ENCODE peak calls at places on chromosomes 16 and 17, in ten cellular contexts. X, E, O, T, H, L, N, W, Q and I are unnamed samples.

GRCh38 chr17:18182978-18183333 is 672 bp upstream of the ALKBH5 start:
- DNase-seq in X (peak; percentile 93), E (peak; percentile 92), O (peak; percentile 47), T (peak; percentile 91), H (peak; percentile 87), L (peak; percentile 90), N (peak; percentile 82), W (no peak), Q (peak; percentile 77), I (no peak)

GRCh38 chr16:28131210-28131609 is 67.7 kb upstream of the GSG1L start:
- DNase-seq in X (no peak), E (no peak), O (no peak), T (no peak), H (no peak), L (no peak), N (no peak), W (no peak), Q (no peak), I (no peak)

GRCh38 chr17:1724869-1725641 is 551 bp downstream of the WDR81 start:
- DNase-seq in X (peak; percentile 58), E (peak; percentile 80), O (no peak), T (peak; percentile 28), H (no peak), L (no peak), N (no peak), W (peak; percentile 64), Q (no peak), I (no peak)

GRCh38 chr17:39183766-39184165 is 13.7 kb downstream of the CACNB1 start:
- DNase-seq in X (no peak), E (no peak), O (no peak), T (no peak), H (no peak), L (no peak), N (no peak), W (no peak), Q (no peak), I (no peak)

GRCh38 chr16:81530296-81530721 is 85.7 kb downstream of the CMIP start:
- DNase-seq in X (no peak), E (peak; percentile 23), O (no peak), T (no peak), H (no peak), L (no peak), N (no peak), W (no peak), Q (no peak), I (no peak)

GRCh38 chr17:44878627-44879221 is 20.5 kb downstream of the EFTUD2 start:
- DNase-seq in X (no peak), E (no peak), O (no peak), T (peak; percentile 26), H (peak; percentile 80), L (no peak), N (no peak), W (peak; percentile 52), Q (no peak), I (no peak)

GRCh38 chr16:31128711-31129567 is 6.6 kb downstream of the PRSS8 start:
- DNase-seq in X (peak; percentile 60), E (peak; percentile 77), O (no peak), T (no peak), H (no peak), L (peak; percentile 84), N (peak; percentile 79), W (no peak), Q (no peak), I (no peak)

GRCh38 chr17:17913695-17914332 is 58.4 kb downstream of the TOM1L2 start:
- DNase-seq in X (peak; percentile 73), E (no peak), O (peak; percentile 79), T (peak; percentile 93), H (peak; percentile 97), L (peak; percentile 72), N (peak; percentile 88), W (peak; percentile 37), Q (peak; percentile 36), I (no peak)

GRCh38 chr17:57697891-57698708 is 47.0 kb downstream of the CCDC182 start:
- DNase-seq in X (no peak), E (no peak), O (no peak), T (no peak), H (no peak), L (peak; percentile 13), N (no peak), W (peak; percentile 62), Q (no peak), I (no peak)

GRCh38 chr16:27700596-27700995 is 150.7 kb downstream of the KATNIP start:
- DNase-seq in X (peak; percentile 60), E (peak; percentile 14), O (no peak), T (no peak), H (no peak), L (no peak), N (no peak), W (no peak), Q (no peak), I (no peak)

GRCh38 chr16:28292731-28293588 is 635 bp downstream of the SBK1 start:
- DNase-seq in X (no peak), E (peak; percentile 80), O (no peak), T (peak; percentile 38), H (no peak), L (no peak), N (peak; percentile 11), W (peak; percentile 88), Q (no peak), I (no peak)

GRCh38 chr17:57599271-57600045 is 145.6 kb downstream of the CCDC182 start:
- DNase-seq in X (no peak), E (no peak), O (no peak), T (no peak), H (no peak), L (no peak), N (no peak), W (no peak), Q (peak; percentile 27), I (no peak)

GRCh38 chr17:31580331-31581021 is 189.0 kb downstream of the RAB11FIP4 start:
- DNase-seq in X (no peak), E (no peak), O (no peak), T (no peak), H (no peak), L (peak; percentile 48), N (no peak), W (no peak), Q (no peak), I (no peak)
- H3K4me3 ChIP-seq in X (peak overlapping the region; percentile 31), E (no peak overlapping the region), O (no peak overlapping the region), T (no peak overlapping the region), H (no peak overlapping the region), L (no peak overlapping the region), N (no peak overlapping the region), W (no peak overlapping the region), Q (no peak overlapping the region), I (no peak overlapping the region)

DNA sequence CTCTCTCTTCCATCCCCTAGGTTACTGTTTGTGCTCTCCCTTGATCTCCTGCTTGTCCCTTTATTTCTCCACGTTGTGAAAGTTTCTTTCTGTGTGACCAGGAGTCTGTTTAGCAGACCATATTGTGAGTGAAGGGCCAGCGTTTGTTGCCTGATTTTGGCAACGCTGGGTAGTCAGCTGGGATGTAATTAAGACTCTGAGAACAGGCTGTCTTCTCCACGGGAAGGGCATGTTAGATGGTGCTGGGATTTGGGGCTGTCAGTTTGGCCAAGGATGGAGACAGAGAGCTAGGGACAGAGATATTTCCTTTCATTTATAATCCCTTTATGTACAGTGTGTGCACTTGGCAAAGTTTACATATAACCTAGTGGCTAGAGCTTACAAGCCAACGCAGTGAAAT is 263.2 kb downstream of the FTO start:
- DNase-seq in X (peak; percentile 34), E (no peak), O (no peak), T (peak; percentile 32), H (no peak), L (no peak), N (no peak), W (no peak), Q (no peak), I (no peak)
- TF ChIP-seq CTCF in X (no peak), E (no peak), O (no peak), T (peak; percentile 16), H (no peak), L (no peak), N (no peak), W (no peak), Q (no peak), I (no peak)

GRCh38 chr17:59427425-59427921 is 96.0 kb downstream of the YPEL2 start:
- DNase-seq in X (peak; percentile 47), E (no peak), O (no peak), T (no peak), H (no peak), L (peak; percentile 38), N (no peak), W (no peak), Q (no peak), I (no peak)

GRCh38 chr17:59426031-59426430 is 94.6 kb downstream of the YPEL2 start:
- DNase-seq in X (no peak), E (no peak), O (no peak), T (no peak), H (no peak), L (no peak), N (no peak), W (no peak), Q (no peak), I (no peak)

GRCh38 chr17:59425085-59425901 is 93.8 kb downstream of the YPEL2 start:
- DNase-seq in X (peak; percentile 65), E (no peak), O (no peak), T (no peak), H (no peak), L (no peak), N (peak; percentile 28), W (no peak), Q (no peak), I (no peak)

GRCh38 chr17:59428896-59429460 is 97.5 kb downstream of the YPEL2 start:
- DNase-seq in X (no peak), E (no peak), O (no peak), T (no peak), H (no peak), L (no peak), N (no peak), W (no peak), Q (no peak), I (no peak)

DNA sequence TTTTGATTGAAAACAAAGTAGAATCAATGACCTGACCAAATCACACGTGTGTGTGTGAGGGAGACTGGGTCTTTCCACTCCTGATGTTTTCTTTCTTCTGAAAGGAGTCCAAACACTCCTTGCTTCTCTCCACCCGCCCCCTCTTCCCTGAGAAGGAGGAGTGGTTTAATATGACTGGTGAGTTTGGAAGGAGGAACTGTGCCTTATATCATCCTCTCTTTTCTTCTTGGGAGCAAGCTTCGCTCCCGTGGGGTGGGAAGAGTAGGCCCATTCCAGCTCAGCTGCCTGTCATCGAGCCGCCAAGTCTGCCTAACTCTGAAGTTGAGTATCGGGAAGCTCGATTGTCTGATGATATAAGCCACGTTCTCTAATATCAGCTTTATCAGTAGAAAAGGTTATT is 96.5 kb downstream of the YPEL2 start:
- DNase-seq in X (no peak), E (no peak), O (no peak), T (no peak), H (no peak), L (no peak), N (no peak), W (no peak), Q (no peak), I (no peak)
- H3K4me3 ChIP-seq in X (no peak overlapping the region), E (no peak overlapping the region), O (no peak overlapping the region), T (no peak overlapping the region), H (no peak overlapping the region), L (no peak overlapping the region), N (no peak overlapping the region), W (no peak overlapping the region), Q (no peak overlapping the region), I (no peak overlapping the region)

DNA sequence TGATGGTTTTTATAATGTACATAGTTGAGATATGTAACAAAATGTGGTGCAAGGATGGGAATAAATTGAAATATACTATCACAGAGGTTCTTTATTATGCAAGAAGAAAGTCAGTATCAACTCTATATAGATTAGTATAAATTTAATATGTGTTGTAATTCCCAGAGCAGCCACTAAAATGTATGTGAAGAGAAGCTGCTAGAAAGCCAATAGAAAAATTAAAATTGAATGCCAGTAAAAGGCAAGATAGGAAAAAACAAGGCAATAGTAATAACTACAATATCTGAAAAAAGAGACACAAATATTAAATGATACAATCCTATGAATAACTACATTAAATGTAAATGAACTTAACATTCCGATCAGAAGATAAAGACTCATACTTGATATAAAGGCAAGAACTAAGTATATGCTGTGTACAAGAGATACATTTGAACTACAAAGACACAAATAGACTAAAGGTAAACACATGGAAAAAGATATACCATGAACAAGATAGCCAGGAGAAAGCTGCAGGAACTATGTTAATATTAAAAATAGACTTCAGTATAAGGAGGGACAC is 92.0 kb downstream of the ABCA8 start:
- DNase-seq in X (no peak), E (no peak), O (no peak), T (no peak), H (no peak), L (no peak), N (no peak), W (no peak), Q (no peak), I (no peak)
- TF ChIP-seq CTCF in X (peak; percentile 27), E (no peak), O (no peak), T (no peak), H (no peak), L (no peak), N (no peak), W (peak; percentile 16), Q (no peak), I (no peak)